ENCODE peak calls at places on chromosome 21, in six cellular contexts. S, T, H, O, N and D are unnamed samples.

GRCh38 chr21:34524671-34525601 is 12.9 kb upstream of the KCNE1 start:
- DNase-seq in T (no peak), O (no peak), N (peak), S (no peak), H (no peak), D (no peak)

GRCh38 chr21:39788383-39788782 is 43.4 kb downstream of the IGSF5 start:
- DNase-seq in S (peak), N (peak), H (peak), T (peak), O (no peak), D (peak)

GRCh38 chr21:39079617-39080016 is 103.6 kb downstream of the PSMG1 start:
- DNase-seq in H (no peak), S (no peak), T (peak), N (no peak), O (peak), D (peak)

GRCh38 chr21:33668180-33668579 is 25.9 kb downstream of the ITSN1 start:
- DNase-seq in H (no peak), S (no peak), T (no peak), N (no peak), O (no peak), D (no peak)

GRCh38 chr21:29055080-29055479 is 18.4 kb downstream of the CCT8 start:
- DNase-seq in N (no peak), O (no peak), T (no peak), S (no peak), H (no peak), D (no peak)

GRCh38 chr21:42472521-42472920 is 23.5 kb downstream of the RSPH1 start:
- DNase-seq in H (no peak), N (no peak), S (no peak), O (peak), T (no peak), D (peak)

GRCh38 chr21:25427828-25428227 is 179.5 kb downstream of the MRPL39 start:
- DNase-seq in T (no peak), N (no peak), O (no peak), H (no peak), S (no peak), D (no peak)

GRCh38 chr21:35222021-35222420 is 172.9 kb upstream of the RUNX1 start:
- DNase-seq in O (no peak), T (no peak), S (no peak), N (no peak), H (no peak), D (no peak)

GRCh38 chr21:25562660-25563059 is 44.6 kb downstream of the MRPL39 start:
- DNase-seq in T (no peak), H (no peak), S (no peak), O (no peak), N (no peak), D (no peak)

GRCh38 chr21:33789697-33790096 is 125.9 kb downstream of the ATP5PO start:
- DNase-seq in N (no peak), T (no peak), H (no peak), S (no peak), O (no peak), D (no peak)

GRCh38 chr21:39867198-39867650 is at the start of gene PCP4:
- DNase-seq in N (peak), T (peak), O (no peak), H (no peak), S (peak), D (peak)

GRCh38 chr21:35309316-35309715 is 260.2 kb upstream of the RUNX1 start:
- DNase-seq in T (no peak), N (no peak), O (no peak), S (no peak), H (no peak), D (no peak)

GRCh38 chr21:24336491-24336890 is 1270.8 kb downstream of the MRPL39 start:
- DNase-seq in S (no peak), O (no peak), T (no peak), H (no peak), N (no peak), D (no peak)

GRCh38 chr21:17391811-17392340 is 121.0 kb upstream of the CXADR start:
- DNase-seq in N (no peak), O (no peak), S (no peak), T (no peak), H (no peak), D (no peak)

GRCh38 chr21:26057488-26058170 is 112.9 kb downstream of the APP start:
- DNase-seq in H (no peak), O (no peak), N (no peak), T (no peak), S (no peak), D (no peak)

DNA sequence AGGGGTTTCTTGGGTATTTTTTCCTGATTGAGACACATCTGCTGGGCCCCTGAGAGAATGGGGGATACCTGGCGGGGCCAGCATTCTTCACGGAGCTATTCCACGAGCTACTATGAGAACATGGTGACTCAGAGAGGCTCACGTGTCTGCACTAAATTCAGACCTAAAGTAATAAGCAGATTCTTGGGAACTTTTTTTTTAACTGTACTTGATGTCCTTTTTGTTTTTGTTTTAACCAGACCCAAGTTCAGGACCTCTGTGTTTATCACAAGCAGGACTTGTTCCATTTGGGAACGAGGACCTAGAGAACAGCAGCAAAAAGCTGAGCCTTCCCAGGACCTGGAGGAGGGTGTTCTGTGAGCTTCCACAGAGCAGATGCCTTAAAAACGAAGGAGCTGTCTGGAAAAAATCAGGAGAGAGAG is 44.0 kb downstream of the EVA1C start:
- DNase-seq in T (peak), H (no peak), O (no peak), N (no peak), S (no peak), D (no peak)
- TF ChIP-seq EP300 in T (peak), H (no peak), O (no peak), N (no peak), S (no peak), D (no peak)

GRCh38 chr21:44354001-44354405 is 582 bp downstream of the TRPM2 start:
- DNase-seq in S (no peak), H (no peak), N (no peak), O (no peak), T (no peak), D (no peak)

GRCh38 chr21:44352253-44352860 is 1.1 kb upstream of the TRPM2 start:
- DNase-seq in T (no peak), H (peak), S (no peak), O (no peak), N (no peak), D (no peak)

GRCh38 chr21:44354775-44355771 is 1.7 kb downstream of the TRPM2 start:
- DNase-seq in S (no peak), H (no peak), O (no peak), N (no peak), T (no peak), D (no peak)

GRCh38 chr21:44351535-44352252 is 1.7 kb upstream of the TRPM2 start:
- DNase-seq in S (no peak), T (no peak), H (peak), N (no peak), O (no peak), D (no peak)

GRCh38 chr21:44353200-44353970 is at the start of gene TRPM2:
- DNase-seq in S (no peak), N (no peak), O (no peak), T (peak), H (peak), D (peak)
- H3K4me3 ChIP-seq in S (no peak), N (no peak), O (peak), T (peak), H (peak), D (peak)

GRCh38 chr21:31974454-31974985 is 101.7 kb downstream of the HUNK start:
- DNase-seq in N (no peak), S (no peak), H (no peak), T (no peak), O (no peak), D (no peak)

GRCh38 chr21:31975491-31975890 is 102.7 kb downstream of the HUNK start:
- DNase-seq in H (no peak), T (no peak), N (no peak), S (no peak), O (no peak), D (no peak)

GRCh38 chr21:31977816-31978215 is 105.0 kb downstream of the HUNK start:
- DNase-seq in S (no peak), O (no peak), H (no peak), T (no peak), N (no peak), D (no peak)

GRCh38 chr21:31973402-31973944 is 100.7 kb downstream of the HUNK start:
- DNase-seq in N (no peak), H (no peak), T (no peak), S (no peak), O (no peak), D (no peak)

GRCh38 chr21:31972622-31973021 is 99.8 kb downstream of the HUNK start:
- DNase-seq in S (no peak), N (no peak), H (no peak), O (no peak), T (no peak), D (no peak)
- TF ChIP-seq EP300 in S (no peak), N (no peak), H (no peak), O (no peak), T (no peak), D (no peak)

GRCh38 chr21:44510508-44511218 is 29.3 kb downstream of the KRTAP10-1 start:
- DNase-seq in H (peak), T (peak), S (peak), N (peak), O (no peak), D (peak)
- H3K4me3 ChIP-seq in H (no peak), T (no peak), S (no peak), N (no peak), O (peak), D (no peak)

GRCh38 chr21:46294647-46295176 is 8.6 kb downstream of the YBEY start:
- DNase-seq in T (no peak), N (no peak), H (no peak), O (no peak), S (no peak), D (no peak)
- TF ChIP-seq EP300 in T (no peak), N (no peak), H (no peak), O (no peak), S (no peak), D (no peak)

GRCh38 chr21:36708512-36709029 is 9.7 kb downstream of the SIM2 start:
- DNase-seq in T (no peak), O (no peak), N (no peak), S (no peak), H (no peak), D (no peak)

GRCh38 chr21:36705679-36706481 is 7.0 kb downstream of the SIM2 start:
- DNase-seq in T (no peak), N (peak), H (no peak), O (no peak), S (no peak), D (no peak)

GRCh38 chr21:36707763-36708511 is 9.0 kb downstream of the SIM2 start:
- DNase-seq in N (peak), H (peak), S (no peak), T (no peak), O (peak), D (no peak)

GRCh38 chr21:36706482-36706852 is 7.6 kb downstream of the SIM2 start:
- DNase-seq in H (no peak), N (no peak), S (no peak), O (no peak), T (no peak), D (no peak)

GRCh38 chr21:36706951-36707762 is 8.2 kb downstream of the SIM2 start:
- DNase-seq in N (peak), H (no peak), S (no peak), O (peak), T (no peak), D (no peak)
- H3K4me3 ChIP-seq in N (no peak), H (no peak), S (no peak), O (no peak), T (no peak), D (no peak)

DNA sequence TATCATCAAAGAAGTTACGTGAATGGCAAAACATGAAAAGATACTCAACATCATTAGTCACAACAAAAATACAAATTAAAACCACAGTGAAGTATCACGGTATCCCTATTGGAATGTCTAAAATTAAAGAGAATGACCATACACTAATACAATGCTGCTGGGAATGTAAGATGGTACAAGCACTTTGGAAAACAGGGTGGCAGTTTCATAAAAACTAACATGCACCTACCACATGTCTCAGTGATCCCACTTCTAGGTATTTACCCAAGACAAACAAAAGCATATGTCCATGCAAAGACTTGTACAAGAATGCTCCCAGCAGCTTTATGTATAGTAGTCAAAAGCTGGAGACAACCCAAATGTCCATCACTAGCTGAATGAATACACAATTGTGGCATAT is 69.1 kb downstream of the HSF2BP start:
- DNase-seq in T (no peak), S (peak), O (no peak), N (no peak), H (no peak), D (no peak)
- TF ChIP-seq EP300 in T (no peak), S (no peak), O (no peak), N (no peak), H (no peak), D (no peak)

GRCh38 chr21:16072692-16073091 is 342.9 kb downstream of the USP25 start:
- DNase-seq in S (no peak), T (no peak), N (no peak), H (no peak), O (no peak), D (no peak)
- H3K4me3 ChIP-seq in S (no peak), T (no peak), N (no peak), H (no peak), O (no peak), D (no peak)